ENCODE peak calls at places on chromosomes 11 and 22, in five cellular contexts. I is activated T-cell treated with anti-CD3 and anti-CD28 coated beads, Interleukin-2, amount 50 U/mL, for 72 hours; G is T-helper 9 cell; P is retina; S is iris pigment epithelial cell. B is an unnamed sample.
A peak's percentile ranks its signal among the peaks of the same experiment; 100 is the strongest.

GRCh38 chr11:133228406-133229330 is 303.6 kb downstream of the OPCML start:
- DNase-seq in I (no peak), G (no peak), P (peak; percentile 85), S (no peak), B (peak; percentile 88)

GRCh38 chr11:45543808-45544422 is 121.5 kb downstream of the CHST1 start:
- DNase-seq in I (peak; percentile 7), G (no peak), P (no peak), S (peak; percentile 16), B (peak; percentile 54)

GRCh38 chr22:44337658-44338004 is 24.9 kb upstream of the SHISAL1 start:
- DNase-seq in I (no peak), G (no peak), P (no peak), S (peak; percentile 47), B (peak; percentile 53)

GRCh38 chr11:63805844-63806415 is 7.3 kb upstream of the SPINDOC start:
- DNase-seq in I (no peak), G (no peak), P (no peak), S (peak; percentile 64), B (no peak)

GRCh38 chr22:47928626-47929025 is 1166.2 kb downstream of the TBC1D22A start:
- DNase-seq in I (no peak), G (no peak), P (peak; percentile 28), S (no peak), B (no peak)

GRCh38 chr11:14583252-14584105 is 60.1 kb upstream of the PDE3B start:
- DNase-seq in I (no peak), G (no peak), P (no peak), S (no peak), B (no peak)

GRCh38 chr11:121482231-121483129 is 29.7 kb upstream of the SORL1-AS1 start:
- DNase-seq in I (peak; percentile 48), G (peak; percentile 45), P (no peak), S (no peak), B (no peak)

GRCh38 chr11:70528794-70529580 is 130.7 kb downstream of the CTTN start:
- DNase-seq in I (no peak), G (no peak), P (no peak), S (no peak), B (no peak)

GRCh38 chr11:117230286-117230961 is 1.4 kb downstream of the PCSK7 start:
- DNase-seq in I (peak; percentile 73), G (no peak), P (no peak), S (peak; percentile 51), B (no peak)

GRCh38 chr11:206516-207212 is 535 bp downstream of the BET1L start:
- DNase-seq in I (no peak), G (no peak), P (no peak), S (peak; percentile 16), B (no peak)

GRCh38 chr22:42717197-42717967 is 3.3 kb downstream of the A4GALT start:
- DNase-seq in I (no peak), G (no peak), P (no peak), S (no peak), B (peak; percentile 88)

GRCh38 chr11:379205-380094 is 10.2 kb downstream of the B4GALNT4 start:
- DNase-seq in I (no peak), G (no peak), P (no peak), S (no peak), B (no peak)

GRCh38 chr11:124108158-124108557 is 7.1 kb upstream of the VWA5A start:
- DNase-seq in I (peak; percentile 6), G (no peak), P (no peak), S (peak; percentile 65), B (peak; percentile 38)

GRCh38 chr11:96000064-96000463 is 76.2 kb upstream of the MTMR2 start:
- DNase-seq in I (no peak), G (no peak), P (no peak), S (peak; percentile 26), B (no peak)

GRCh38 chr11:6452219-6452618 is 11.4 kb upstream of the HPX start:
- DNase-seq in I (no peak), G (no peak), P (no peak), S (no peak), B (no peak)